ENCODE peak calls at places on chromosomes 7 and 10, in ten cellular contexts. One of them, this sample, is unnamed.

GRCh38 chr7:6637544-6638229 is 569 bp downstream of the ZNF316 start:
- DNase-seq in kidney glomerular epithelial cell: no peak
- DNase-seq in activated CD8-positive, alpha-beta memory T cell treated with anti-CD3 and anti-CD28 coated beads for 4 hours: peak
- DNase-seq in foreskin melanocyte: no peak
- DNase-seq in hypothalamus: peak
- DNase-seq in activated T-helper 1 cell treated with anti-CD3 and anti-CD28 coated beads, Interleukin-2, amount 50 U/mL, for 16 hours: no peak
- DNase-seq in NCI-H510A treated with DMSO at 0.1 percent for 48 hours: peak
- DNase-seq in Ammon's horn: no peak
- DNase-seq in activated CD4-positive, alpha-beta T cell treated with anti-CD3 and anti-CD28 coated beads, Interleukin-2, amount 50 U/mL, for 4 hours: peak
- DNase-seq in SIG-M5: no peak
- DNase-seq in this sample: peak

GRCh38 chr10:17412323-17412722 is 42.1 kb downstream of the ST8SIA6 start:
- DNase-seq in kidney glomerular epithelial cell: no peak
- DNase-seq in activated CD8-positive, alpha-beta memory T cell treated with anti-CD3 and anti-CD28 coated beads for 4 hours: no peak
- DNase-seq in foreskin melanocyte: no peak
- DNase-seq in hypothalamus: no peak
- DNase-seq in activated T-helper 1 cell treated with anti-CD3 and anti-CD28 coated beads, Interleukin-2, amount 50 U/mL, for 16 hours: no peak
- DNase-seq in NCI-H510A treated with DMSO at 0.1 percent for 48 hours: no peak
- DNase-seq in Ammon's horn: no peak
- DNase-seq in activated CD4-positive, alpha-beta T cell treated with anti-CD3 and anti-CD28 coated beads, Interleukin-2, amount 50 U/mL, for 4 hours: no peak
- DNase-seq in SIG-M5: no peak
- DNase-seq in this sample: no peak

GRCh38 chr7:36115448-36116321 is 37.4 kb upstream of the EEPD1 start:
- DNase-seq in kidney glomerular epithelial cell: peak
- DNase-seq in activated CD8-positive, alpha-beta memory T cell treated with anti-CD3 and anti-CD28 coated beads for 4 hours: peak
- DNase-seq in foreskin melanocyte: peak
- DNase-seq in hypothalamus: no peak
- DNase-seq in activated T-helper 1 cell treated with anti-CD3 and anti-CD28 coated beads, Interleukin-2, amount 50 U/mL, for 16 hours: no peak
- DNase-seq in NCI-H510A treated with DMSO at 0.1 percent for 48 hours: no peak
- DNase-seq in Ammon's horn: peak
- DNase-seq in activated CD4-positive, alpha-beta T cell treated with anti-CD3 and anti-CD28 coated beads, Interleukin-2, amount 50 U/mL, for 4 hours: peak
- DNase-seq in SIG-M5: peak
- DNase-seq in this sample: no peak

GRCh38 chr7:106111671-106112117 is 418 bp downstream of the SYPL1 start:
- DNase-seq in kidney glomerular epithelial cell: peak
- DNase-seq in activated CD8-positive, alpha-beta memory T cell treated with anti-CD3 and anti-CD28 coated beads for 4 hours: peak
- DNase-seq in foreskin melanocyte: no peak
- DNase-seq in hypothalamus: peak
- DNase-seq in activated T-helper 1 cell treated with anti-CD3 and anti-CD28 coated beads, Interleukin-2, amount 50 U/mL, for 16 hours: no peak
- DNase-seq in NCI-H510A treated with DMSO at 0.1 percent for 48 hours: no peak
- DNase-seq in Ammon's horn: peak
- DNase-seq in activated CD4-positive, alpha-beta T cell treated with anti-CD3 and anti-CD28 coated beads, Interleukin-2, amount 50 U/mL, for 4 hours: no peak
- DNase-seq in SIG-M5: no peak
- DNase-seq in this sample: peak

GRCh38 chr7:39950473-39951155 is 558 bp downstream of the CDK13 start:
- DNase-seq in kidney glomerular epithelial cell: peak
- DNase-seq in activated CD8-positive, alpha-beta memory T cell treated with anti-CD3 and anti-CD28 coated beads for 4 hours: peak
- DNase-seq in foreskin melanocyte: no peak
- DNase-seq in hypothalamus: peak
- DNase-seq in activated T-helper 1 cell treated with anti-CD3 and anti-CD28 coated beads, Interleukin-2, amount 50 U/mL, for 16 hours: peak
- DNase-seq in NCI-H510A treated with DMSO at 0.1 percent for 48 hours: no peak
- DNase-seq in Ammon's horn: peak
- DNase-seq in activated CD4-positive, alpha-beta T cell treated with anti-CD3 and anti-CD28 coated beads, Interleukin-2, amount 50 U/mL, for 4 hours: peak
- DNase-seq in SIG-M5: no peak
- DNase-seq in this sample: peak

GRCh38 chr10:117166420-117167345 is 28.6 kb upstream of the VAX1 start:
- DNase-seq in kidney glomerular epithelial cell: no peak
- DNase-seq in activated CD8-positive, alpha-beta memory T cell treated with anti-CD3 and anti-CD28 coated beads for 4 hours: no peak
- DNase-seq in foreskin melanocyte: no peak
- DNase-seq in hypothalamus: no peak
- DNase-seq in activated T-helper 1 cell treated with anti-CD3 and anti-CD28 coated beads, Interleukin-2, amount 50 U/mL, for 16 hours: no peak
- DNase-seq in NCI-H510A treated with DMSO at 0.1 percent for 48 hours: no peak
- DNase-seq in Ammon's horn: no peak
- DNase-seq in activated CD4-positive, alpha-beta T cell treated with anti-CD3 and anti-CD28 coated beads, Interleukin-2, amount 50 U/mL, for 4 hours: no peak
- DNase-seq in SIG-M5: no peak
- DNase-seq in this sample: no peak

GRCh38 chr10:61357687-61358086 is 95.5 kb downstream of the TMEM26 start:
- DNase-seq in kidney glomerular epithelial cell: no peak
- DNase-seq in activated CD8-positive, alpha-beta memory T cell treated with anti-CD3 and anti-CD28 coated beads for 4 hours: no peak
- DNase-seq in foreskin melanocyte: no peak
- DNase-seq in hypothalamus: no peak
- DNase-seq in activated T-helper 1 cell treated with anti-CD3 and anti-CD28 coated beads, Interleukin-2, amount 50 U/mL, for 16 hours: no peak
- DNase-seq in NCI-H510A treated with DMSO at 0.1 percent for 48 hours: no peak
- DNase-seq in Ammon's horn: no peak
- DNase-seq in activated CD4-positive, alpha-beta T cell treated with anti-CD3 and anti-CD28 coated beads, Interleukin-2, amount 50 U/mL, for 4 hours: no peak
- DNase-seq in SIG-M5: no peak
- DNase-seq in this sample: no peak

GRCh38 chr7:131284702-131285419 is 42.8 kb upstream of the MKLN1 start:
- DNase-seq in kidney glomerular epithelial cell: peak
- DNase-seq in activated CD8-positive, alpha-beta memory T cell treated with anti-CD3 and anti-CD28 coated beads for 4 hours: no peak
- DNase-seq in foreskin melanocyte: no peak
- DNase-seq in hypothalamus: peak
- DNase-seq in activated T-helper 1 cell treated with anti-CD3 and anti-CD28 coated beads, Interleukin-2, amount 50 U/mL, for 16 hours: no peak
- DNase-seq in NCI-H510A treated with DMSO at 0.1 percent for 48 hours: no peak
- DNase-seq in Ammon's horn: peak
- DNase-seq in activated CD4-positive, alpha-beta T cell treated with anti-CD3 and anti-CD28 coated beads, Interleukin-2, amount 50 U/mL, for 4 hours: no peak
- DNase-seq in SIG-M5: no peak
- DNase-seq in this sample: no peak

GRCh38 chr7:151482883-151483699 is 36.6 kb downstream of the RHEB start:
- DNase-seq in kidney glomerular epithelial cell: no peak
- DNase-seq in activated CD8-positive, alpha-beta memory T cell treated with anti-CD3 and anti-CD28 coated beads for 4 hours: no peak
- DNase-seq in foreskin melanocyte: no peak
- DNase-seq in hypothalamus: no peak
- DNase-seq in activated T-helper 1 cell treated with anti-CD3 and anti-CD28 coated beads, Interleukin-2, amount 50 U/mL, for 16 hours: no peak
- DNase-seq in NCI-H510A treated with DMSO at 0.1 percent for 48 hours: no peak
- DNase-seq in Ammon's horn: no peak
- DNase-seq in activated CD4-positive, alpha-beta T cell treated with anti-CD3 and anti-CD28 coated beads, Interleukin-2, amount 50 U/mL, for 4 hours: no peak
- DNase-seq in SIG-M5: no peak
- DNase-seq in this sample: no peak

GRCh38 chr10:63236113-63236935 is 103.2 kb downstream of the NRBF2 start:
- DNase-seq in kidney glomerular epithelial cell: peak
- DNase-seq in activated CD8-positive, alpha-beta memory T cell treated with anti-CD3 and anti-CD28 coated beads for 4 hours: no peak
- DNase-seq in foreskin melanocyte: peak
- DNase-seq in hypothalamus: no peak
- DNase-seq in activated T-helper 1 cell treated with anti-CD3 and anti-CD28 coated beads, Interleukin-2, amount 50 U/mL, for 16 hours: no peak
- DNase-seq in NCI-H510A treated with DMSO at 0.1 percent for 48 hours: no peak
- DNase-seq in Ammon's horn: no peak
- DNase-seq in activated CD4-positive, alpha-beta T cell treated with anti-CD3 and anti-CD28 coated beads, Interleukin-2, amount 50 U/mL, for 4 hours: no peak
- DNase-seq in SIG-M5: peak
- DNase-seq in this sample: no peak

GRCh38 chr7:86863452-86863851 is 196.0 kb downstream of the ELAPOR2 start:
- DNase-seq in kidney glomerular epithelial cell: no peak
- DNase-seq in activated CD8-positive, alpha-beta memory T cell treated with anti-CD3 and anti-CD28 coated beads for 4 hours: no peak
- DNase-seq in foreskin melanocyte: no peak
- DNase-seq in hypothalamus: no peak
- DNase-seq in activated T-helper 1 cell treated with anti-CD3 and anti-CD28 coated beads, Interleukin-2, amount 50 U/mL, for 16 hours: no peak
- DNase-seq in NCI-H510A treated with DMSO at 0.1 percent for 48 hours: no peak
- DNase-seq in Ammon's horn: no peak
- DNase-seq in activated CD4-positive, alpha-beta T cell treated with anti-CD3 and anti-CD28 coated beads, Interleukin-2, amount 50 U/mL, for 4 hours: no peak
- DNase-seq in SIG-M5: no peak
- DNase-seq in this sample: no peak

GRCh38 chr7:42932861-42933591 is 850 bp downstream of the MRPL32 start:
- DNase-seq in kidney glomerular epithelial cell: peak
- DNase-seq in activated CD8-positive, alpha-beta memory T cell treated with anti-CD3 and anti-CD28 coated beads for 4 hours: no peak
- DNase-seq in foreskin melanocyte: no peak
- DNase-seq in hypothalamus: no peak
- DNase-seq in activated T-helper 1 cell treated with anti-CD3 and anti-CD28 coated beads, Interleukin-2, amount 50 U/mL, for 16 hours: no peak
- DNase-seq in NCI-H510A treated with DMSO at 0.1 percent for 48 hours: peak
- DNase-seq in Ammon's horn: peak
- DNase-seq in activated CD4-positive, alpha-beta T cell treated with anti-CD3 and anti-CD28 coated beads, Interleukin-2, amount 50 U/mL, for 4 hours: no peak
- DNase-seq in SIG-M5: no peak
- DNase-seq in this sample: peak

GRCh38 chr10:4260483-4260882 is 475.5 kb upstream of the KLF6 start:
- DNase-seq in kidney glomerular epithelial cell: no peak
- DNase-seq in activated CD8-positive, alpha-beta memory T cell treated with anti-CD3 and anti-CD28 coated beads for 4 hours: no peak
- DNase-seq in foreskin melanocyte: no peak
- DNase-seq in hypothalamus: no peak
- DNase-seq in activated T-helper 1 cell treated with anti-CD3 and anti-CD28 coated beads, Interleukin-2, amount 50 U/mL, for 16 hours: no peak
- DNase-seq in NCI-H510A treated with DMSO at 0.1 percent for 48 hours: no peak
- DNase-seq in Ammon's horn: no peak
- DNase-seq in activated CD4-positive, alpha-beta T cell treated with anti-CD3 and anti-CD28 coated beads, Interleukin-2, amount 50 U/mL, for 4 hours: no peak
- DNase-seq in SIG-M5: no peak
- DNase-seq in this sample: no peak

GRCh38 chr10:18777258-18777657 is 118.0 kb downstream of the ARL5B start:
- DNase-seq in kidney glomerular epithelial cell: no peak
- DNase-seq in activated CD8-positive, alpha-beta memory T cell treated with anti-CD3 and anti-CD28 coated beads for 4 hours: no peak
- DNase-seq in foreskin melanocyte: no peak
- DNase-seq in hypothalamus: no peak
- DNase-seq in activated T-helper 1 cell treated with anti-CD3 and anti-CD28 coated beads, Interleukin-2, amount 50 U/mL, for 16 hours: no peak
- DNase-seq in NCI-H510A treated with DMSO at 0.1 percent for 48 hours: no peak
- DNase-seq in Ammon's horn: no peak
- DNase-seq in activated CD4-positive, alpha-beta T cell treated with anti-CD3 and anti-CD28 coated beads, Interleukin-2, amount 50 U/mL, for 4 hours: no peak
- DNase-seq in SIG-M5: no peak
- DNase-seq in this sample: no peak

GRCh38 chr10:34474060-34474376 is 341.1 kb downstream of the PARD3 start:
- DNase-seq in kidney glomerular epithelial cell: no peak
- DNase-seq in activated CD8-positive, alpha-beta memory T cell treated with anti-CD3 and anti-CD28 coated beads for 4 hours: no peak
- DNase-seq in foreskin melanocyte: no peak
- DNase-seq in hypothalamus: no peak
- DNase-seq in activated T-helper 1 cell treated with anti-CD3 and anti-CD28 coated beads, Interleukin-2, amount 50 U/mL, for 16 hours: no peak
- DNase-seq in NCI-H510A treated with DMSO at 0.1 percent for 48 hours: no peak
- DNase-seq in Ammon's horn: no peak
- DNase-seq in activated CD4-positive, alpha-beta T cell treated with anti-CD3 and anti-CD28 coated beads, Interleukin-2, amount 50 U/mL, for 4 hours: no peak
- DNase-seq in SIG-M5: no peak
- DNase-seq in this sample: no peak

GRCh38 chr7:90488220-90488619 is 18.8 kb downstream of the PTTG1IP2 start:
- DNase-seq in kidney glomerular epithelial cell: no peak
- DNase-seq in activated CD8-positive, alpha-beta memory T cell treated with anti-CD3 and anti-CD28 coated beads for 4 hours: no peak
- DNase-seq in foreskin melanocyte: no peak
- DNase-seq in hypothalamus: no peak
- DNase-seq in activated T-helper 1 cell treated with anti-CD3 and anti-CD28 coated beads, Interleukin-2, amount 50 U/mL, for 16 hours: no peak
- DNase-seq in NCI-H510A treated with DMSO at 0.1 percent for 48 hours: no peak
- DNase-seq in Ammon's horn: no peak
- DNase-seq in activated CD4-positive, alpha-beta T cell treated with anti-CD3 and anti-CD28 coated beads, Interleukin-2, amount 50 U/mL, for 4 hours: no peak
- DNase-seq in SIG-M5: no peak
- DNase-seq in this sample: no peak

GRCh38 chr7:1942026-1942703 is 272.1 kb downstream of the ELFN1 start:
- DNase-seq in kidney glomerular epithelial cell: no peak
- DNase-seq in activated CD8-positive, alpha-beta memory T cell treated with anti-CD3 and anti-CD28 coated beads for 4 hours: no peak
- DNase-seq in foreskin melanocyte: no peak
- DNase-seq in hypothalamus: no peak
- DNase-seq in activated T-helper 1 cell treated with anti-CD3 and anti-CD28 coated beads, Interleukin-2, amount 50 U/mL, for 16 hours: no peak
- DNase-seq in NCI-H510A treated with DMSO at 0.1 percent for 48 hours: no peak
- DNase-seq in Ammon's horn: no peak
- DNase-seq in activated CD4-positive, alpha-beta T cell treated with anti-CD3 and anti-CD28 coated beads, Interleukin-2, amount 50 U/mL, for 4 hours: no peak
- DNase-seq in SIG-M5: no peak
- DNase-seq in this sample: no peak

GRCh38 chr10:96376483-96376882 is 17.7 kb upstream of the OPALIN start:
- DNase-seq in kidney glomerular epithelial cell: no peak
- DNase-seq in activated CD8-positive, alpha-beta memory T cell treated with anti-CD3 and anti-CD28 coated beads for 4 hours: no peak
- DNase-seq in foreskin melanocyte: no peak
- DNase-seq in hypothalamus: no peak
- DNase-seq in activated T-helper 1 cell treated with anti-CD3 and anti-CD28 coated beads, Interleukin-2, amount 50 U/mL, for 16 hours: no peak
- DNase-seq in NCI-H510A treated with DMSO at 0.1 percent for 48 hours: no peak
- DNase-seq in Ammon's horn: no peak
- DNase-seq in activated CD4-positive, alpha-beta T cell treated with anti-CD3 and anti-CD28 coated beads, Interleukin-2, amount 50 U/mL, for 4 hours: no peak
- DNase-seq in SIG-M5: no peak
- DNase-seq in this sample: no peak

GRCh38 chr7:107232568-107233090 is 63.8 kb downstream of the HBP1 start:
- DNase-seq in kidney glomerular epithelial cell: no peak
- DNase-seq in activated CD8-positive, alpha-beta memory T cell treated with anti-CD3 and anti-CD28 coated beads for 4 hours: no peak
- DNase-seq in foreskin melanocyte: no peak
- DNase-seq in hypothalamus: no peak
- DNase-seq in activated T-helper 1 cell treated with anti-CD3 and anti-CD28 coated beads, Interleukin-2, amount 50 U/mL, for 16 hours: no peak
- DNase-seq in NCI-H510A treated with DMSO at 0.1 percent for 48 hours: no peak
- DNase-seq in Ammon's horn: no peak
- DNase-seq in activated CD4-positive, alpha-beta T cell treated with anti-CD3 and anti-CD28 coated beads, Interleukin-2, amount 50 U/mL, for 4 hours: no peak
- DNase-seq in SIG-M5: no peak
- DNase-seq in this sample: no peak

GRCh38 chr10:96858038-96858705 is 26.1 kb downstream of the LCOR start:
- DNase-seq in kidney glomerular epithelial cell: no peak
- DNase-seq in activated CD8-positive, alpha-beta memory T cell treated with anti-CD3 and anti-CD28 coated beads for 4 hours: no peak
- DNase-seq in foreskin melanocyte: no peak
- DNase-seq in hypothalamus: no peak
- DNase-seq in activated T-helper 1 cell treated with anti-CD3 and anti-CD28 coated beads, Interleukin-2, amount 50 U/mL, for 16 hours: no peak
- DNase-seq in NCI-H510A treated with DMSO at 0.1 percent for 48 hours: no peak
- DNase-seq in Ammon's horn: no peak
- DNase-seq in activated CD4-positive, alpha-beta T cell treated with anti-CD3 and anti-CD28 coated beads, Interleukin-2, amount 50 U/mL, for 4 hours: no peak
- DNase-seq in SIG-M5: no peak
- DNase-seq in this sample: no peak

GRCh38 chr7:1794888-1795542 is 124.9 kb downstream of the ELFN1 start:
- DNase-seq in kidney glomerular epithelial cell: no peak
- DNase-seq in activated CD8-positive, alpha-beta memory T cell treated with anti-CD3 and anti-CD28 coated beads for 4 hours: no peak
- DNase-seq in foreskin melanocyte: peak
- DNase-seq in hypothalamus: no peak
- DNase-seq in activated T-helper 1 cell treated with anti-CD3 and anti-CD28 coated beads, Interleukin-2, amount 50 U/mL, for 16 hours: no peak
- DNase-seq in NCI-H510A treated with DMSO at 0.1 percent for 48 hours: no peak
- DNase-seq in Ammon's horn: no peak
- DNase-seq in activated CD4-positive, alpha-beta T cell treated with anti-CD3 and anti-CD28 coated beads, Interleukin-2, amount 50 U/mL, for 4 hours: no peak
- DNase-seq in SIG-M5: no peak
- DNase-seq in this sample: no peak

GRCh38 chr7:130912086-130912909 is 178.3 kb upstream of the KLF14 start:
- DNase-seq in kidney glomerular epithelial cell: peak
- DNase-seq in activated CD8-positive, alpha-beta memory T cell treated with anti-CD3 and anti-CD28 coated beads for 4 hours: no peak
- DNase-seq in foreskin melanocyte: no peak
- DNase-seq in hypothalamus: no peak
- DNase-seq in activated T-helper 1 cell treated with anti-CD3 and anti-CD28 coated beads, Interleukin-2, amount 50 U/mL, for 16 hours: no peak
- DNase-seq in NCI-H510A treated with DMSO at 0.1 percent for 48 hours: no peak
- DNase-seq in Ammon's horn: no peak
- DNase-seq in activated CD4-positive, alpha-beta T cell treated with anti-CD3 and anti-CD28 coated beads, Interleukin-2, amount 50 U/mL, for 4 hours: no peak
- DNase-seq in SIG-M5: no peak
- DNase-seq in this sample: no peak

GRCh38 chr7:31071316-31071715 is 19.2 kb downstream of the ADCYAP1R1 start:
- DNase-seq in kidney glomerular epithelial cell: no peak
- DNase-seq in activated CD8-positive, alpha-beta memory T cell treated with anti-CD3 and anti-CD28 coated beads for 4 hours: no peak
- DNase-seq in foreskin melanocyte: no peak
- DNase-seq in hypothalamus: no peak
- DNase-seq in activated T-helper 1 cell treated with anti-CD3 and anti-CD28 coated beads, Interleukin-2, amount 50 U/mL, for 16 hours: no peak
- DNase-seq in NCI-H510A treated with DMSO at 0.1 percent for 48 hours: no peak
- DNase-seq in Ammon's horn: no peak
- DNase-seq in activated CD4-positive, alpha-beta T cell treated with anti-CD3 and anti-CD28 coated beads, Interleukin-2, amount 50 U/mL, for 4 hours: no peak
- DNase-seq in SIG-M5: no peak
- DNase-seq in this sample: no peak

GRCh38 chr7:104793066-104793465 is 220.9 kb upstream of the KMT2E start:
- DNase-seq in kidney glomerular epithelial cell: no peak
- DNase-seq in activated CD8-positive, alpha-beta memory T cell treated with anti-CD3 and anti-CD28 coated beads for 4 hours: no peak
- DNase-seq in foreskin melanocyte: no peak
- DNase-seq in hypothalamus: no peak
- DNase-seq in activated T-helper 1 cell treated with anti-CD3 and anti-CD28 coated beads, Interleukin-2, amount 50 U/mL, for 16 hours: no peak
- DNase-seq in NCI-H510A treated with DMSO at 0.1 percent for 48 hours: no peak
- DNase-seq in Ammon's horn: no peak
- DNase-seq in activated CD4-positive, alpha-beta T cell treated with anti-CD3 and anti-CD28 coated beads, Interleukin-2, amount 50 U/mL, for 4 hours: no peak
- DNase-seq in SIG-M5: no peak
- DNase-seq in this sample: no peak

GRCh38 chr7:91310829-91311460 is 46.7 kb downstream of the FZD1 start:
- DNase-seq in kidney glomerular epithelial cell: no peak
- DNase-seq in activated CD8-positive, alpha-beta memory T cell treated with anti-CD3 and anti-CD28 coated beads for 4 hours: no peak
- DNase-seq in foreskin melanocyte: no peak
- DNase-seq in hypothalamus: no peak
- DNase-seq in activated T-helper 1 cell treated with anti-CD3 and anti-CD28 coated beads, Interleukin-2, amount 50 U/mL, for 16 hours: no peak
- DNase-seq in NCI-H510A treated with DMSO at 0.1 percent for 48 hours: no peak
- DNase-seq in Ammon's horn: no peak
- DNase-seq in activated CD4-positive, alpha-beta T cell treated with anti-CD3 and anti-CD28 coated beads, Interleukin-2, amount 50 U/mL, for 4 hours: no peak
- DNase-seq in SIG-M5: no peak
- DNase-seq in this sample: no peak